ENCODE peak calls at places on chromosomes 16 and 17, in nine cellular contexts. H, U, G, C, Y, P, B, I and X are unnamed samples.

GRCh38 chr16:67989322-67990017 is 9.2 kb upstream of the DPEP3 start:
- DNase-seq in U (no peak), B (no peak), H (no peak), C (no peak), Y (no peak), I (no peak), G (no peak), P (no peak), X (no peak)

GRCh38 chr17:77129568-77130301 is 11.0 kb upstream of the SEC14L1 start:
- DNase-seq in G (no peak), H (no peak), Y (peak; percentile 41), U (no peak), C (no peak), P (no peak), B (no peak), I (no peak), X (peak; percentile 37)

GRCh38 chr16:87358696-87359095 is 24.9 kb downstream of the FBXO31 start:
- DNase-seq in P (no peak), H (no peak), Y (no peak), G (no peak), C (no peak), I (no peak), B (no peak), U (no peak), X (no peak)

GRCh38 chr16:88782454-88783390 is 2.3 kb downstream of the PIEZO1 start:
- DNase-seq in Y (peak; percentile 27), B (no peak), P (peak; percentile 94), G (no peak), C (no peak), I (peak; percentile 74), U (no peak), H (no peak), X (no peak)

GRCh38 chr16:59295474-59295873 is 561.4 kb upstream of the GOT2 start:
- DNase-seq in U (no peak), C (no peak), H (no peak), G (no peak), Y (no peak), I (no peak), B (no peak), P (no peak), X (no peak)

GRCh38 chr16:4477966-4478365 is 1.8 kb downstream of the HMOX2 start:
- DNase-seq in I (peak; percentile 62), Y (peak; percentile 57), U (no peak), B (no peak), C (peak; percentile 34), H (no peak), P (peak; percentile 93), G (no peak), X (no peak)

GRCh38 chr16:24701521-24701951 is 27.9 kb upstream of the TNRC6A start:
- DNase-seq in P (no peak), G (no peak), U (no peak), I (peak; percentile 62), C (no peak), B (no peak), H (no peak), Y (peak; percentile 79), X (peak; percentile 78)

GRCh38 chr17:259341-259976 is 78.0 kb upstream of the DOC2B start:
- DNase-seq in P (no peak), H (no peak), U (peak; percentile 9), Y (no peak), B (peak; percentile 5), I (no peak), C (no peak), G (peak; percentile 10), X (peak; percentile 35)

GRCh38 chr17:47652570-47652969 is 2.9 kb downstream of the KPNB1 start:
- DNase-seq in B (no peak), P (no peak), Y (peak; percentile 27), I (no peak), G (no peak), C (no peak), U (no peak), H (no peak), X (no peak)

GRCh38 chr16:81815429-81815766 is 36.3 kb downstream of the PLCG2 start:
- DNase-seq in H (no peak), B (no peak), G (no peak), U (no peak), C (no peak), I (no peak), P (no peak), Y (no peak), X (no peak)

DNA sequence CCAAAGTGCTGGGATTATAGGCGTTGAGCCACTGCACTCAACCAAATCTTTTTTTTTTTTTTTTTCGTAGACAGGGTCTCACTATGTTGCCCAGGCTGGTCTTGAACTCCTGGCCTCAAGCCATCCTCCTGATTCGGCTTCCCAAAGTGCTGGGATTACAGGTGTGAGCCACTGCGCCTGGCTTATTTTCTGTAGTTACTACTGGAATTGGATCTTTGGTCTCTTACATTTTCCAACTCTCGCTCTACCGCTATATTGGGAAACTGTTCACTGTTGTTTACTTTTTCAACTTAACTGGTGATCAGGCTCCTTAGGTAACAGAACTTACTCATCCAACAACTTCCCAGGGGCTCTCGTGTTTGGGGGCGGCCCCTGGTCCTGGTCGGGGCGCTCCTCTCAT is 14.1 kb downstream of the ZNF200 start:
- DNase-seq in P (no peak), H (no peak), I (no peak), Y (no peak), C (no peak), G (no peak), B (no peak), U (no peak), X (no peak)
- H3K9me3 ChIP-seq in P (peaks cover 36% of the 10 kb centered on the region), H (peaks cover 31% of the 10 kb centered on the region), I (peaks cover 42% of the 10 kb centered on the region), Y (no peaks in the 10 kb centered on the region), C (peaks cover 13% of the 10 kb centered on the region), G (peaks cover 74% of the 10 kb centered on the region), B (peaks cover 38% of the 10 kb centered on the region), U (peaks cover 46% of the 10 kb centered on the region), X (peaks cover 29% of the 10 kb centered on the region)

GRCh38 chr17:70074236-70074830 is 692 bp upstream of the KCNJ16 start:
- DNase-seq in H (no peak), B (no peak), C (no peak), U (no peak), P (no peak), I (no peak), G (no peak), Y (no peak), X (no peak)
- H3K9me3 ChIP-seq in H (no peaks in the 10 kb centered on the region), B (no peaks in the 10 kb centered on the region), C (no peaks in the 10 kb centered on the region), U (no peaks in the 10 kb centered on the region), P (no peaks in the 10 kb centered on the region), I (no peaks in the 10 kb centered on the region), G (no peaks in the 10 kb centered on the region), Y (no peaks in the 10 kb centered on the region), X (no peaks in the 10 kb centered on the region)

GRCh38 chr17:34091975-34092374 is 163.1 kb upstream of the CCL2 start:
- DNase-seq in P (no peak), I (no peak), G (no peak), C (no peak), B (no peak), H (no peak), Y (no peak), U (no peak), X (no peak)
- H3K9me3 ChIP-seq in P (peaks cover 36% of the 10 kb centered on the region), I (peaks cover 10% of the 10 kb centered on the region), G (no peaks in the 10 kb centered on the region), C (no peaks in the 10 kb centered on the region), B (no peaks in the 10 kb centered on the region), H (no peaks in the 10 kb centered on the region), Y (no peaks in the 10 kb centered on the region), U (no peaks in the 10 kb centered on the region), X (no peaks in the 10 kb centered on the region)

DNA sequence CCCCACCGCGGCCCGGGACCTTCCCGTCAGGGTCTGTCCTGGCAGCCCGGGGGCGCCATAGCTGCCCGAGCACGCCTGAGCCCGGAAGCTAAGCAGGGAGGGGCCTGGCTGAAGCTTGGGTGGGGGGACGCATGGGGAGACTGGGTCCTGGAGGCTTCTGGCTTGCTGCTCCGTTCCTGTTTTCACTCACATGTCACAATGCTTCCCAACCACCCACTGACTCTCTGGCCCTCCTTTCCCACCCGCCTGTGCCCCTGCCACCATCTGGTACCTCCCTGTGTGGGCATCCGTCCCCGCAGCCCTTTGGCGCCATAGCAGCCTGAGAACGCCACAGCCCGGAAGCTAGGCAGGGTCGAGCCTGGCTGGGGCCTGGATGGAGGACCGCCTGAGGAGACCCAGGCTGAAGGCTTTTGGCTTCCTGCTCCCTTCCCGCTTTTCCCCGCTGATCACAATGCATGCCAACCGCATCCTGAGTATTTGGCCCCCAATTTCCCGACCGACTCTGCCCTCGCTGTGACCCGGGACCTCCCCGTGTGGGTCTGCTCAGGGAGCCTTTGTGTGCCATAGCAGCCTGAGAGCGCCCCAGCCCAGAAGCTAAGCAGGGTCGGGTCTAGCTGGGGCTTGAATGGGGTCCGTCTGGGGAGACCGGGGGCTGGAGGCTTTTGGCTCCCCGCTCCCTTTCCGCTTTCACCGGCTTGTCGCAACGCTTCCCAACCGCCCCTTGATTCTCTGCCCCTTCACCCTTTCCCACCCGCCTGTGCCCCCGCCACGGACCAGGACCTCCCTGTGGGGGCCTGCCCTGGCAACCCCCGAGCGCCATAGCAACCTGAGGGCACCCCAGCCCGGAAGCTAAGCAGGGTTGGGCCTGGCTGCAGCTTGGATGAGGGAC is 2290.1 kb downstream of the TP53TG3F start:
- DNase-seq in P (no peak), I (no peak), G (no peak), U (no peak), Y (no peak), C (no peak), B (no peak), H (peak; percentile 31), X (peak; percentile 64)
- H3K9me3 ChIP-seq in P (peaks cover 27% of the 10 kb centered on the region), I (no peaks in the 10 kb centered on the region), G (peaks cover 93% of the 10 kb centered on the region), U (peaks cover 7% of the 10 kb centered on the region), Y (no peaks in the 10 kb centered on the region), C (no peaks in the 10 kb centered on the region), B (no peaks in the 10 kb centered on the region), H (no peaks in the 10 kb centered on the region), X (no peaks in the 10 kb centered on the region)